ENCODE peak calls at places on chromosomes 16 and 17, in five cellular contexts. E is AG04450, A is tibial nerve, O is dorsolateral prefrontal cortex, Z is gastrocnemius medialis. U is an unnamed sample.

GRCh38 chr17:47225436-47225858 is 16.3 kb downstream of the MYL4 start:
- DNase-seq in E (peak; percentile 68), A (peak; percentile 93), O (no peak), Z (peak; percentile 67), U (no peak)

GRCh38 chr16:2468725-2469398 is 2.2 kb upstream of the NTN3 start:
- DNase-seq in E (no peak), A (no peak), O (no peak), Z (no peak), U (peak; percentile 49)

GRCh38 chr16:89395150-89396142 is 94.9 kb downstream of the ANKRD11 start:
- DNase-seq in E (peak; percentile 95), A (peak; percentile 96), O (peak; percentile 82), Z (peak; percentile 93), U (peak; percentile 49)

GRCh38 chr17:49454050-49454449 is 39.4 kb upstream of the PHB1 start:
- DNase-seq in E (no peak), A (no peak), O (peak; percentile 73), Z (no peak), U (no peak)

GRCh38 chr17:17883801-17884200 is 47.0 kb upstream of the SREBF1 start:
- DNase-seq in E (no peak), A (no peak), O (no peak), Z (no peak), U (no peak)

GRCh38 chr17:71413935-71414334 is 706.9 kb upstream of the SOX9 start:
- DNase-seq in E (no peak), A (no peak), O (no peak), Z (no peak), U (no peak)

GRCh38 chr17:36598951-36599401 is 2.4 kb upstream of the MRM1 start:
- DNase-seq in E (no peak), A (no peak), O (no peak), Z (no peak), U (no peak)

GRCh38 chr17:40560592-40561293 is 4.5 kb downstream of the CCR7 start:
- DNase-seq in E (no peak), A (no peak), O (peak; percentile 42), Z (no peak), U (no peak)

GRCh38 chr17:64111831-64112230 is 18.1 kb downstream of the ERN1 start:
- DNase-seq in E (no peak), A (no peak), O (no peak), Z (no peak), U (no peak)

GRCh38 chr16:68083239-68083781 is 1.9 kb upstream of the NFATC3 start:
- DNase-seq in E (no peak), A (no peak), O (no peak), Z (no peak), U (no peak)

GRCh38 chr17:70636517-70637133 is 467.3 kb downstream of the KCNJ2 start:
- DNase-seq in E (peak; percentile 10), A (peak; percentile 52), O (no peak), Z (no peak), U (no peak)

GRCh38 chr16:54370653-54371052 is 84.1 kb upstream of the IRX3 start:
- DNase-seq in E (no peak), A (no peak), O (no peak), Z (no peak), U (no peak)

DNA sequence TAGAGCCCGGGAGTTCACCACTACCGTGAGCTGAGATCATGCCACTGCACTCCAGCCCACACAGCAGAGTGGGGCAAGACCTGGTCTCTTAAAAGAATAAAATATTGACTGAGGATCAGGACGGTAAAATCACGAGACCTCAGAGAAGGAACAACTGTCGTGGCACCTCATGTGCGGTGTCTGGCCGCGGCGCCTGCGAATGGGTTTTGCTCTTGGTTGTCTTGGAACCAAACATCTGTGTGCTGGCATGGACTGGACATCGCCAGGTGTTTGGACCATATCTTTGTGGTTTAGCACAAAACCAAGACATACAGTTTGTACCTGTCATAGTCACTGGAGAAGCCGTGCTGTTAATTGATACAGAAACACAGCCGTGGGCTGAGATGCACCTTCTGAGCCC is 212.9 kb upstream of the CHMP6 start:
- DNase-seq in E (no peak), A (no peak), O (no peak), Z (no peak), U (no peak)
- TF ChIP-seq CTCF in E (no peak), A (no peak), O (no peak), Z (no peak), U (no peak)

DNA sequence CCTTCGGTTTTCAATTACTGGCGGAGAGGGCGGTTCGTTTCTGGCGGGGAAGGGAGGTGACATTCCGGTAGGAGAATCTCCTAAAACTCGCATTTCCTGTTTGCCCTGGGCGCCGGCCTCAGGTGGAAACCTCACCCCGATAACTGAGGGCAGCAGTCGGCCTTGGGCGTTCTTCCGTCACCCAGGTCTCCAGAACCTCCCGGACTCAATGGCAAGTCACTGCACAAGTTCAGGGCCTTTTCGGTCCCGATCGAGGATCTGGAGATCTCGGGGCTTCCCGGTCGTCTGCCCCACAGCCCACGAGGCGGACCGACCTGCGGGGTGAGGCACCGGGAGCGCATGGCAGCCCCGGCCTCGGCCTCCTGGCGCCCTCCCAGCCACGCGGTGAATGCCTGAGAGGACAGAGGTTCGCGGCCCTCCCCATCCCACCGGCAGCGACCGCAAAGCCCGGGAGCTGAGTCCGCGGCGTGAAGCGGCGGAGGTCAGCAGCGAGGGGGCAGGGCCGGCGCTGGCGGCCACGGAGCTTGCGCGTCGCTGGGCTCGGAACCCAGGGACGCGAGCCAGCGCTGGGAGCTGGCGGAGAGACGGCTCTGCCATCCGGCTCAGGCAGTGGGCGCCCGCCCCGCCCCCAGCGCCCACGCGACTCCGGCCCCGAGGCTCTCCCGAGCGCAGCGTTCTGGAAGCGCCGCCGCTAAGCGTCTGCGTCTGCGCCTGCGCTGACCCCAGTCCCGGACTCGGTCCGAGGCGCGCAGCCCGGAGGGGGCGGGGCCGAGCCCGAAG is 58.4 kb downstream of the SRL start:
- DNase-seq in E (peak; percentile 81), A (peak; percentile 75), O (peak; percentile 96), Z (peak; percentile 90), U (peak; percentile 98)
- TF ChIP-seq CTCF in E (peak; percentile 5), A (no peak), O (peak; percentile 55), Z (no peak), U (no peak)

GRCh38 chr16:70740174-70740918 is 54.5 kb upstream of the MTSS2 start:
- DNase-seq in E (no peak), A (no peak), O (no peak), Z (no peak), U (no peak)

GRCh38 chr16:70737377-70738082 is 51.7 kb upstream of the MTSS2 start:
- DNase-seq in E (peak; percentile 97), A (peak; percentile 64), O (no peak), Z (peak; percentile 83), U (no peak)

GRCh38 chr16:70736454-70737376 is 50.9 kb upstream of the MTSS2 start:
- DNase-seq in E (no peak), A (no peak), O (no peak), Z (no peak), U (no peak)

GRCh38 chr16:70739389-70739788 is 53.5 kb upstream of the MTSS2 start:
- DNase-seq in E (no peak), A (no peak), O (no peak), Z (no peak), U (no peak)

DNA sequence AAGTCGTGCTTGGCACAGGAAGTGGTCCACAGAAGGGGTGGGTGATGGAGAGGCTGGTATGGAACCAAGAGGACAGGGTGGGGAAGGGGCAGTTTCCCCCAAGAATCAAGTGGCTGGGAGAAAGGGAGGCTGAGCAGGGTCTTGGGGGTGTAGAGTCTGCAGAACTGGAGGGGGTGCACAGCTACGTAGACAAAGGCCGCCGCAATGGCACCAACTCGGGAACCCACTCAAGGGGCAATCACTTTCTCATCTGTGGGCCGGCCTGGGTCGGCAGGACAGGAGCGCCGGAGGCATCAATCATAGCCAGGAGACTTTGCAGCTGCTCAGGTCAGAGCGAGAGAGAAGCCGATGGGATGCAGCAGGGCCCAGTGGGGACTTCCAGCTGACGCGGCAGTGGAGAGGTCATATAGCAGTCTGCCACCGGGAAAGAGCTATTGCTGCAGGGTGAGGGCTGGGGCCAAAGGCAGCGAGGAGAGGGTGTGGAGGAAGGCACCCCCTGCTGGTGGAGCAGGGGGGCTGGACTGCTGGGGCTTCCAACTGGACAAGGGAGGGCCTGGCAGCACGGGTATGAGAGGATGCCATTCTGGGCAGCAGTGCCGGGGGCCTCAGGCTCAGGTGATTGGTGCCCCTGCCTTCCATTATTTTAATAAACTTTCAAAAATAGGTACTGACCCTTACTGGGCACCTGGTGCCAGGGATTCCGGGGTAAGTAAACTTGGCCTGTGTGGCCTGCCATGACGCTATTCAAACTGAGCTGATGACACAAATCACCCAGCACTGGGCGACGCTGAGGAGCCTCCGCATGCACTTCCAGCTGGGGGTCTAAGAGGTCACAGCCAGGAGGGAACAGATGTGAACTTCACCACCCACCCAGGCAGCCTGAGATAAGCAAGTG is 52.5 kb upstream of the MTSS2 start:
- DNase-seq in E (peak; percentile 81), A (peak; percentile 26), O (peak; percentile 65), Z (peak; percentile 93), U (peak; percentile 55)
- TF ChIP-seq CTCF in E (peak; percentile 85), A (peak; percentile 47), O (peak; percentile 58), Z (peak; percentile 80), U (peak; percentile 50)

GRCh38 chr17:5121186-5121841 is 5.5 kb downstream of the USP6 start:
- DNase-seq in E (no peak), A (no peak), O (no peak), Z (peak; percentile 46), U (no peak)

GRCh38 chr17:5126719-5127488 is 11.1 kb downstream of the USP6 start:
- DNase-seq in E (no peak), A (no peak), O (no peak), Z (no peak), U (no peak)

GRCh38 chr17:5120036-5120435 is 4.2 kb downstream of the USP6 start:
- DNase-seq in E (no peak), A (no peak), O (no peak), Z (no peak), U (no peak)

GRCh38 chr17:5123343-5124124 is 7.7 kb downstream of the USP6 start:
- DNase-seq in E (no peak), A (no peak), O (peak; percentile 53), Z (no peak), U (no peak)

DNA sequence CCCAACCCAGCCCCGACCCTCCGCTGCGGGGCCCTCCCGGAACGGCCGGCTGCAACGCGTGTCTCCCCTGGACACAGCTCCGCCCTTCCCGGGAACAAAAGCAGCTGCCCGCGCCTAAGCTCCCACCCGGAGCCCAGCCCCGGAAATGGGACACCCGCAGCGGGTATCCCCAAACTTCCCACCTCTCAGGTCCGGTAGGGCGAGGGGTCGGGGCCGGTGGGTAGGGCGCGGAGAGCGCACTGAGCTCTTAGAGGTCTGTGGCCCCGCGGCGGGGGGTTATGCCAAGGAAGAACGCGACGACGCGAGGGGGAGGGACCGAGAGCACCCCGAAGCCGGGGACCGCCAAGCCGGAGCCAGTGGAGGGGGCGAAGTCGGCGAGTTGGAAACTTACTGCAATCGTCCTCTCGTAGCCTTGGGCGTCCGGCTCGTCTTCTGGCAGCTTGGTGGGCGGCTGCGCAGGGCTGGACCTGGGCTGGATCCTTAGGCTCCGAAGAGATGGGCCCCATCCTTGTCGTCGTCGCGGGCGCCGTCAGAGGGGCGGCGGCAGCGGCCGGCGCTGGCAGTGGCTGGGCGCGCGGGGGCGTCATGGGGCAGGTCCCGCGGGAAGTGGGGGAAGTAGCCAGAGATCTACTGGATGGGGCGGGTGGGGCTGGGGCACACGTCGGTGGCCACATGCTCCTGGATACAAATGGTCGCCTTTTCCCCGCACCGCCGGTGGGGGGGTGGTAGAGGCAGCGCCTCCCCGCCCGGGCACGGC is 6.9 kb downstream of the USP6 start:
- DNase-seq in E (no peak), A (no peak), O (no peak), Z (peak; percentile 47), U (peak; percentile 49)
- TF ChIP-seq CTCF in E (no peak), A (no peak), O (peak; percentile 25), Z (no peak), U (no peak)

U was measured in nephron progenitor cell.